ENCODE peak calls at places on chromosome 4, in eight cellular contexts. P is fibroblast of lung, W is SK-N-SH, L is DND-41, T is mesenchymal stem cell, U is Peyer's patch, F is pancreas, H is IMR-90. R is an unnamed sample. For H3K4me1, the result is how much of the 10 kb centered on the place peaks cover.

GRCh38 chr4:154126276-154126675 is 337.4 kb upstream of the SFRP2 start:
- DNase-seq in P (peak), W (no peak), L (no peak), T (peak), U (no peak), F (no peak), H (no peak), R (no peak)

GRCh38 chr4:89741768-89742167 is 95.2 kb downstream of the SNCA start:
- DNase-seq in P (no peak), W (no peak), L (no peak), T (no peak), U (no peak), F (no peak), H (no peak), R (no peak)

GRCh38 chr4:8906991-8907595 is 35.5 kb upstream of the HMX1 start:
- DNase-seq in P (no peak), W (peak), L (no peak), T (no peak), U (peak), F (no peak), H (no peak), R (no peak)

GRCh38 chr4:65668201-65669007 is 1.9 kb downstream of the EPHA5 start:
- DNase-seq in P (peak), W (peak), L (no peak), T (peak), U (no peak), F (peak), H (no peak), R (no peak)

GRCh38 chr4:159273841-159274240 is 171.0 kb downstream of the RAPGEF2 start:
- DNase-seq in P (no peak), W (no peak), L (no peak), T (no peak), U (no peak), F (no peak), H (no peak), R (no peak)

GRCh38 chr4:65951177-65951576 is 280.9 kb upstream of the EPHA5 start:
- DNase-seq in P (no peak), W (no peak), L (no peak), T (no peak), U (no peak), F (no peak), H (no peak), R (no peak)

GRCh38 chr4:10083861-10084641 is 32.5 kb downstream of the WDR1 start:
- DNase-seq in P (no peak), W (peak), L (no peak), T (no peak), U (peak), F (no peak), H (no peak), R (peak)

GRCh38 chr4:98556451-98556850 is 102.0 kb downstream of the TSPAN5 start:
- DNase-seq in P (no peak), W (no peak), L (no peak), T (no peak), U (no peak), F (no peak), H (no peak), R (no peak)

GRCh38 chr4:79227896-79228295 is 98.0 kb downstream of the NAA11 start:
- DNase-seq in P (no peak), W (no peak), L (no peak), T (no peak), U (no peak), F (no peak), H (no peak), R (no peak)

GRCh38 chr4:175435437-175435836 is 376.6 kb downstream of the GPM6A start:
- DNase-seq in P (no peak), W (peak), L (peak), T (peak), U (no peak), F (no peak), H (peak), R (no peak)

GRCh38 chr4:821181-821591 is 4.7 kb downstream of the CPLX1 start:
- DNase-seq in P (no peak), W (no peak), L (no peak), T (no peak), U (peak), F (peak), H (no peak), R (peak)

GRCh38 chr4:97235516-97235915 is 907.8 kb downstream of the STPG2 start:
- DNase-seq in P (no peak), W (peak), L (no peak), T (no peak), U (no peak), F (no peak), H (no peak), R (no peak)

GRCh38 chr4:124275-125081 is at the start of gene ZNF718:
- DNase-seq in P (peak), W (peak), L (peak), T (peak), U (peak), F (peak), H (peak), R (peak)

GRCh38 chr4:77021614-77022089 is 54.1 kb downstream of the CCNI start:
- DNase-seq in P (peak), W (no peak), L (no peak), T (peak), U (no peak), F (no peak), H (peak), R (no peak)

GRCh38 chr4:185470503-185471195 is 884 bp downstream of the CCDC110 start:
- DNase-seq in P (peak), W (peak), L (no peak), T (peak), U (peak), F (peak), H (peak), R (peak)

GRCh38 chr4:177444911-177445736 is 2.9 kb upstream of the AGA start:
- DNase-seq in P (no peak), W (no peak), L (no peak), T (no peak), U (no peak), F (no peak), H (no peak), R (no peak)

GRCh38 chr4:138734746-138735145 is 280.8 kb upstream of the NOCT start:
- DNase-seq in P (peak), W (no peak), L (no peak), T (peak), U (no peak), F (no peak), H (peak), R (no peak)

GRCh38 chr4:39255266-39255665 is 72.9 kb downstream of the WDR19 start:
- DNase-seq in P (peak), W (no peak), L (no peak), T (peak), U (no peak), F (no peak), H (peak), R (no peak)

GRCh38 chr4:39613093-39613656 is 25.5 kb downstream of the SMIM14 start:
- DNase-seq in P (peak), W (no peak), L (no peak), T (peak), U (no peak), F (no peak), H (peak), R (no peak)

GRCh38 chr4:37815591-37815990 is 10.9 kb upstream of the PGM2 start:
- DNase-seq in P (no peak), W (no peak), L (no peak), T (no peak), U (no peak), F (no peak), H (no peak), R (no peak)

GRCh38 chr4:67366341-67366861 is 178.9 kb downstream of the CENPC start:
- DNase-seq in P (peak), W (no peak), L (no peak), T (peak), U (no peak), F (no peak), H (no peak), R (no peak)

GRCh38 chr4:158809611-158810486 is 41.0 kb downstream of the FNIP2 start:
- DNase-seq in P (peak), W (no peak), L (no peak), T (peak), U (no peak), F (no peak), H (peak), R (no peak)

GRCh38 chr4:179695175-179695574 is 2252.9 kb upstream of the AGA start:
- DNase-seq in P (peak), W (no peak), L (no peak), T (peak), U (no peak), F (no peak), H (peak), R (no peak)

GRCh38 chr4:827209-828081 is 1.5 kb upstream of the CPLX1 start:
- DNase-seq in P (no peak), W (no peak), L (no peak), T (no peak), U (no peak), F (peak), H (no peak), R (no peak)

GRCh38 chr4:184444953-184445309 is 29.4 kb downstream of the IRF2 start:
- DNase-seq in P (no peak), W (no peak), L (no peak), T (no peak), U (peak), F (no peak), H (no peak), R (no peak)
- H3K4me1 ChIP-seq in P (under half), W (under half), L (under half), T (under half), U (half or more), F (under half), H (under half), R (under half)

DNA sequence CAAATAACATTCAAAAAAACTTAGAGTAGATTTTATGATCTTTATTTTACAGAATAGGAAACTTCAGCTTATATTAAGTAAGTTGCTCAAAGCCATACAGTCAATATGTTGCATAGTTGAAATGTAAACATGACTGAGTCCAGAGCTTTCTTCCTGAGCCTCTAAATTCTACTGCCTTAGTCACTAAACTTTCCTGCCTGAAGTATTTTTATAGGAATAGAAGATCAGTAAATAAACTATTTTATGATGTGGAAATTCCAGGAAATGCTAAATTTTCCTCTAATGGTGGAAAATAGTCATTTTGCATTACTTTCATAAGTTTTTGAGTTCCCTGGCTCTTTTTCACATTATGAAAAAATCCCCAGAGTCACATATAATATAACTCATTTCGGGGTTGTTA is 182.8 kb downstream of the BANK1 start:
- DNase-seq in P (no peak), W (no peak), L (no peak), T (peak), U (no peak), F (no peak), H (peak), R (no peak)
- H3K4me3 ChIP-seq in P (no peak), W (no peak), L (no peak), T (no peak), U (no peak), F (no peak), H (no peak), R (no peak)

DNA sequence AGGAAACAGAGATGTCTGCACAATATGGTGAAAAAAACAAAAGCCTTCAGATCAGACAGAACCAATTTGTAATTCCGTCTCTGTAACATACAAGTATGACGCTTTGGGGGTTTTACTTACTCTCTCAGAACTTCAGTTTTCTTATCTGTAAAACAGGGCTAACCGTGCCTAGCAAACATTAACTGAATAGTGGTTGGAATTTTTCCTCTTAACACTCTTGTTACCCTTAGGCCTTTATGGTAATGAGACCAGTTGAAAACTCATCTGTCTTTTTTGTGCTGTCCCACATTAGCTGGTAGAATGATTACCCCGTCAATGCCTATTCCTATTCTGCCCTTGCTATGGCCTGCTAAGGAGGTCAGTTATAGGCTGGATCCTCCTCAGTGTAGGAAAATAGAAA is 4.5 kb upstream of the MYOZ2 start:
- DNase-seq in P (no peak), W (no peak), L (no peak), T (no peak), U (no peak), F (no peak), H (no peak), R (no peak)
- H3K27ac ChIP-seq in P (no peak), W (no peak), L (no peak), T (no peak), U (no peak), F (peak), H (no peak), R (no peak)

GRCh38 chr4:142559986-142560385 is 286.1 kb downstream of the INPP4B start:
- DNase-seq in P (no peak), W (no peak), L (no peak), T (no peak), U (no peak), F (no peak), H (no peak), R (no peak)
- H3K4me1 ChIP-seq in P (under half), W (under half), L (under half), T (under half), U (under half), F (under half), H (under half), R (under half)

R was measured in right lobe of liver.